ENCODE peak calls at places on chromosomes 1 and 21, in four cellular contexts. L is activated naive CD8-positive, alpha-beta T cell treated with anti-CD3 and anti-CD28 coated beads for 36 hours; U is skeletal muscle cell; W is anterior cingulate cortex. P is an unnamed sample.

GRCh38 chr1:242462867-242463266 is 61.6 kb downstream of the PLD5 start:
- DNase-seq in U (no peak), L (no peak), W (no peak), P (no peak)

GRCh38 chr1:228038387-228039005 is 31.7 kb downstream of the WNT3A start:
- DNase-seq in U (no peak), L (no peak), W (no peak), P (no peak)

GRCh38 chr1:150464422-150464826 is 22.8 kb upstream of the TARS2 start:
- DNase-seq in W (peak), U (no peak), L (peak), P (peak)

GRCh38 chr1:235597867-235598553 is 51.6 kb downstream of the GNG4 start:
- DNase-seq in W (no peak), U (no peak), L (no peak), P (peak)

GRCh38 chr1:6134741-6135510 is 45.2 kb downstream of the CHD5 start:
- DNase-seq in U (no peak), W (no peak), L (no peak), P (no peak)

GRCh38 chr1:163614346-163614745 is 292.6 kb downstream of the NUF2 start:
- DNase-seq in W (no peak), U (no peak), L (no peak), P (no peak)

GRCh38 chr1:186304982-186305949 is 69.8 kb downstream of the TPR start:
- DNase-seq in U (peak), L (no peak), W (no peak), P (no peak)

GRCh38 chr1:110135268-110136065 is 14.8 kb upstream of the SLC6A17 start:
- DNase-seq in W (no peak), L (no peak), U (no peak), P (no peak)

GRCh38 chr1:10833630-10834557 is 37.4 kb upstream of the CASZ1 start:
- DNase-seq in L (no peak), U (no peak), W (no peak), P (no peak)

GRCh38 chr1:118075116-118075515 is 109.9 kb downstream of the SPAG17 start:
- DNase-seq in W (no peak), L (no peak), U (peak), P (no peak)

GRCh38 chr1:41380979-41381690 is 19.9 kb downstream of the FOXO6 start:
- DNase-seq in W (no peak), U (no peak), L (peak), P (no peak)

GRCh38 chr1:214846971-214847810 is 235.3 kb upstream of the KCNK2 start:
- DNase-seq in W (no peak), L (no peak), U (no peak), P (no peak)

GRCh38 chr1:96981181-96981580 is 259.6 kb downstream of the PTBP2 start:
- DNase-seq in W (no peak), U (no peak), L (no peak), P (no peak)

GRCh38 chr1:235831148-235831547 is 35.6 kb downstream of the LYST start:
- DNase-seq in W (no peak), L (peak), U (peak), P (no peak)

GRCh38 chr1:207825296-207825695 is 73.4 kb downstream of the CD46 start:
- DNase-seq in L (no peak), U (no peak), W (no peak), P (no peak)

GRCh38 chr1:211082824-211083223 is 51.1 kb downstream of the KCNH1 start:
- DNase-seq in U (no peak), W (no peak), L (no peak), P (no peak)

GRCh38 chr1:166133276-166133841 is 33.4 kb downstream of the FAM78B start:
- DNase-seq in U (no peak), W (no peak), L (peak), P (no peak)

GRCh38 chr1:114803001-114803400 is 22.5 kb upstream of the SIKE1 start:
- DNase-seq in U (no peak), W (no peak), L (no peak), P (no peak)

GRCh38 chr1:181094813-181095212 is 6.3 kb downstream of the IER5 start:
- DNase-seq in W (no peak), L (no peak), U (peak), P (no peak)

GRCh38 chr21:45318556-45319341 is 31.1 kb upstream of the POFUT2 start:
- DNase-seq in W (no peak), U (no peak), L (no peak), P (no peak)

GRCh38 chr1:39409055-39409816 is 82.2 kb upstream of the BMP8A start:
- DNase-seq in U (no peak), W (peak), L (peak), P (no peak)

GRCh38 chr1:183804916-183805734 is at the start of gene RGL1:
- DNase-seq in U (peak), W (peak), L (peak), P (no peak)

GRCh38 chr1:167225920-167226319 is 5.2 kb downstream of the POU2F1 start:
- DNase-seq in L (no peak), U (no peak), W (no peak), P (no peak)

GRCh38 chr1:108046021-108046420 is 81.0 kb upstream of the VAV3 start:
- DNase-seq in L (no peak), W (no peak), U (no peak), P (no peak)

GRCh38 chr1:93977546-93977945 is 68.3 kb upstream of the GCLM start:
- DNase-seq in L (no peak), U (peak), W (no peak), P (no peak)

GRCh38 chr1:84027368-84027767 is 28.4 kb upstream of the TTLL7 start:
- DNase-seq in W (no peak), U (no peak), L (no peak), P (no peak)

P was measured in non-pigmented ciliary epithelial cell.